ENCODE peak calls at places on chromosomes 11 and 22, in eight cellular contexts. V, W, U, E, D, G, X and A are unnamed samples.

GRCh38 chr11:77020751-77021150 is 13.4 kb upstream of the B3GNT6 start:
- DNase-seq in V (no peak), W (no peak), U (no peak), E (no peak), D (peak; percentile 68), G (peak; percentile 36), X (no peak), A (no peak)

GRCh38 chr22:44671742-44672141 is 30.3 kb upstream of the PRR5 start:
- DNase-seq in V (no peak), W (no peak), U (no peak), E (no peak), D (peak; percentile 42), G (peak; percentile 88), X (no peak), A (no peak)

GRCh38 chr22:21621025-21621424 is 8.8 kb downstream of the YDJC start:
- DNase-seq in V (no peak), W (no peak), U (no peak), E (no peak), D (no peak), G (no peak), X (no peak), A (no peak)

GRCh38 chr22:31537019-31537535 is 40.7 kb downstream of the SFI1 start:
- DNase-seq in V (no peak), W (no peak), U (no peak), E (no peak), D (no peak), G (no peak), X (no peak), A (no peak)

GRCh38 chr11:126160345-126161145 is 50.9 kb downstream of the RPUSD4 start:
- DNase-seq in V (no peak), W (no peak), U (no peak), E (no peak), D (no peak), G (no peak), X (no peak), A (no peak)

GRCh38 chr22:30866811-30867271 is 101.7 kb downstream of the MORC2 start:
- DNase-seq in V (peak; percentile 37), W (peak; percentile 14), U (no peak), E (no peak), D (no peak), G (no peak), X (no peak), A (no peak)

GRCh38 chr22:36117053-36117554 is 43.5 kb downstream of the APOL3 start:
- DNase-seq in V (no peak), W (no peak), U (no peak), E (no peak), D (no peak), G (no peak), X (no peak), A (no peak)

GRCh38 chr11:130407978-130408377 is 20.4 kb downstream of the ADAMTS8 start:
- DNase-seq in V (no peak), W (peak; percentile 99), U (no peak), E (no peak), D (peak; percentile 94), G (peak; percentile 72), X (no peak), A (peak; percentile 95)

GRCh38 chr11:95920460-95921105 is 3.3 kb downstream of the MTMR2 start:
- DNase-seq in V (no peak), W (peak; percentile 28), U (no peak), E (no peak), D (no peak), G (peak; percentile 48), X (no peak), A (no peak)

GRCh38 chr22:47484960-47485571 is 722.6 kb downstream of the TBC1D22A start:
- DNase-seq in V (no peak), W (no peak), U (no peak), E (no peak), D (no peak), G (no peak), X (no peak), A (no peak)

GRCh38 chr11:93051181-93051580 is 81.7 kb downstream of the MTNR1B start:
- DNase-seq in V (no peak), W (no peak), U (no peak), E (no peak), D (no peak), G (peak; percentile 39), X (no peak), A (no peak)

GRCh38 chr11:74749127-74749964 is 697 bp downstream of the RNF169 start:
- DNase-seq in V (peak; percentile 70), W (peak; percentile 53), U (peak; percentile 33), E (peak; percentile 46), D (peak; percentile 66), G (peak; percentile 49), X (no peak), A (peak; percentile 66)

GRCh38 chr22:44538071-44538470 is 40.0 kb upstream of the RTL6 start:
- DNase-seq in V (no peak), W (peak; percentile 61), U (no peak), E (no peak), D (peak; percentile 21), G (peak; percentile 56), X (no peak), A (peak; percentile 28)

GRCh38 chr11:61777234-61778090 is 14.9 kb downstream of the TMEM258 start:
- DNase-seq in V (peak; percentile 67), W (no peak), U (peak; percentile 58), E (peak; percentile 58), D (peak; percentile 22), G (no peak), X (no peak), A (no peak)

GRCh38 chr22:46148885-46149492 is 1.3 kb upstream of the PPARA start:
- DNase-seq in V (peak; percentile 76), W (no peak), U (no peak), E (no peak), D (no peak), G (no peak), X (no peak), A (no peak)

GRCh38 chr11:116168459-116168787 is 604.4 kb downstream of the BUD13 start:
- DNase-seq in V (no peak), W (no peak), U (no peak), E (no peak), D (no peak), G (no peak), X (no peak), A (no peak)

GRCh38 chr22:49327411-49327810 is 500.3 kb downstream of the BRD1 start:
- DNase-seq in V (no peak), W (no peak), U (no peak), E (no peak), D (no peak), G (no peak), X (no peak), A (no peak)

GRCh38 chr22:48853627-48854240 is 973.9 kb downstream of the BRD1 start:
- DNase-seq in V (peak; percentile 29), W (no peak), U (no peak), E (no peak), D (no peak), G (no peak), X (no peak), A (no peak)

GRCh38 chr22:26615149-26615548 is 2.7 kb downstream of the CRYBB1 start:
- DNase-seq in V (peak; percentile 75), W (no peak), U (no peak), E (no peak), D (no peak), G (no peak), X (no peak), A (no peak)

GRCh38 chr11:121418625-121419114 is 33.4 kb upstream of the SORL1 start:
- DNase-seq in V (peak; percentile 63), W (no peak), U (peak; percentile 3), E (peak; percentile 79), D (no peak), G (no peak), X (no peak), A (no peak)

GRCh38 chr11:16126361-16126760 is 230.0 kb downstream of the SOX6 start:
- DNase-seq in V (no peak), W (no peak), U (no peak), E (no peak), D (peak; percentile 66), G (no peak), X (no peak), A (no peak)

GRCh38 chr11:1628506-1629325 is 859 bp upstream of the KRTAP5-5 start:
- DNase-seq in V (peak; percentile 79), W (peak; percentile 47), U (peak; percentile 57), E (peak; percentile 58), D (no peak), G (peak; percentile 30), X (peak; percentile 46), A (peak; percentile 49)

GRCh38 chr11:12112150-12112520 is 1.7 kb downstream of the MICAL2 start:
- DNase-seq in V (no peak), W (no peak), U (no peak), E (no peak), D (peak; percentile 24), G (no peak), X (no peak), A (no peak)
- H3K4me3 ChIP-seq in V (no peak overlapping the region), W (peak overlapping the region; percentile 93), U (no peak overlapping the region), E (no peak overlapping the region), D (peak overlapping the region; percentile 60), G (no peak overlapping the region), X (no peak overlapping the region), A (no peak overlapping the region)

GRCh38 chr11:54832676-54833075 is 126.0 kb downstream of the OR4A5 start:
- DNase-seq in V (no peak), W (no peak), U (no peak), E (no peak), D (no peak), G (no peak), X (no peak), A (no peak)
- H3K9me3 ChIP-seq in V (peaks cover 21% of the 10 kb centered on the region), W (peaks cover 60% of the 10 kb centered on the region), U (no peaks in the 10 kb centered on the region), E (peaks cover 17% of the 10 kb centered on the region), D (peaks cover 24% of the 10 kb centered on the region), G (peaks cover 49% of the 10 kb centered on the region), X (peaks cover 44% of the 10 kb centered on the region), A (peaks cover 26% of the 10 kb centered on the region)

DNA sequence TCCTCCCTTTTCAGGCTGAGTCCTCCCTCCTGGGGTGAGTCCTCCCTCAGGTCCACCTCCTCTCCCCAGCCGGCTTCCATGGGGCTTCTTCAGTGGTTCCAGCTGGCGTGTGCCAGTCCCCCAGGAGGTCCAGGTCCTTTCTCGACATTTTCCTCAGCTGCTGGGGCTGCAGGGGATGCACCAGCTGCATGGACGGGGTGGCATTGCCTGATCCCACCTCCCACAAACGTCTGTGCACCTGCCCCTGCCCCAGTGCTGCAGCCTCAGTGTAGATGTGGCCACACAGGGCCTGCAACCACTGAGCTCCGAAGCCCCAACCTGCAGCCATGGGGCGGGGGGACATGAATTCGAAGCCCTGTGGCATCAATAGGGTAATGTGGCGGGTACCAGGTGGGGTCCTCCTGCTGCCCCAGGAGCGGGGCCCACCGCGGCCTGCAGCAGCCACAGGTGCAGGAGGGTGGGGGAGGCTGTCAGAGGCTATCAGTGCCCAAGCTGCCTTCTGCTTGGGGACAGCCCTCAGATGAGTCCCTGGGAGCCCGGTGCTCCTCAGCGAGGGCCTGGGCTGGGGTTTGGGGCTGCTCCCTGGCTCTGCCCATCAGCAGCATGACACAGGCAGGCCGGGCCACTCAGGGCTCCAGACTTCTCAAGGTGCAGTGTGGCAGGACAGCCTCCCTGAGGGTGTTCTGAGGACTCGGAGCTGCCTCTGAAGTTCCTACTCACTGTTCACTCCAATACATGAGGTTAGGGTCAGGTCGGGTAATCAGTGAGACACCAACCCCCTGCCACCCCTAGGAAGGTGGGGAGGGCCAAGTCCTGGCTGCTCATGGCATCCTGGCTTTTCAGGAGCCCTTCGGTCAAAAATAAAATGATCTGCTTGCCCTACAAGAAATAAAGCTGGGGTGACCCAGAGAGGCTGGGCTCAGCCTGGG is 101.5 kb upstream of the FGF3 start:
- DNase-seq in V (peak; percentile 27), W (no peak), U (no peak), E (no peak), D (no peak), G (no peak), X (no peak), A (no peak)
- H3K27me3 ChIP-seq in V (no peaks in the 10 kb centered on the region), W (no peaks in the 10 kb centered on the region), U (peaks cover 19% of the 10 kb centered on the region), E (peaks cover 5% of the 10 kb centered on the region), D (no peaks in the 10 kb centered on the region), G (peaks cover 73% of the 10 kb centered on the region), X (peaks cover 12% of the 10 kb centered on the region), A (no peaks in the 10 kb centered on the region)

GRCh38 chr11:79414644-79415317 is 26.0 kb downstream of the TENM4 start:
- DNase-seq in V (no peak), W (peak; percentile 61), U (no peak), E (no peak), D (peak; percentile 76), G (peak; percentile 65), X (no peak), A (peak; percentile 64)
- H3K4me3 ChIP-seq in V (no peak overlapping the region), W (no peak overlapping the region), U (no peak overlapping the region), E (no peak overlapping the region), D (no peak overlapping the region), G (no peak overlapping the region), X (no peak overlapping the region), A (no peak overlapping the region)